ENCODE peak calls at places on chromosomes 3 and 15, in ten cellular contexts. One of them, this sample, is unnamed.

GRCh38 chr3:149085828-149086231 is 503 bp downstream of the HLTF start:
- DNase-seq in B cell: peak; percentile 30
- DNase-seq in body of pancreas: no peak
- DNase-seq in kidney: no peak
- DNase-seq in adrenal gland: peak; percentile 25
- DNase-seq in K562: peak; percentile 79
- DNase-seq in cardiac muscle cell: no peak
- DNase-seq in lower lobe of right lung: no peak
- DNase-seq in HFFc6: peak; percentile 21
- DNase-seq in brain microvascular endothelial cell: peak; percentile 28
- DNase-seq in this sample: no peak

GRCh38 chr3:165185707-165186327 is 10.4 kb downstream of the SLITRK3 start:
- DNase-seq in B cell: peak; percentile 38
- DNase-seq in adrenal gland: peak; percentile 38
- DNase-seq in body of pancreas: peak; percentile 64
- DNase-seq in cardiac muscle cell: peak; percentile 85
- DNase-seq in brain microvascular endothelial cell: peak; percentile 42
- DNase-seq in K562: peak; percentile 51
- DNase-seq in kidney: no peak
- DNase-seq in HFFc6: peak; percentile 24
- DNase-seq in lower lobe of right lung: peak; percentile 22
- DNase-seq in this sample: peak; percentile 52

GRCh38 chr15:89841306-89841705 is 26.7 kb upstream of the ANPEP start:
- DNase-seq in B cell: no peak
- DNase-seq in body of pancreas: no peak
- DNase-seq in K562: no peak
- DNase-seq in HFFc6: no peak
- DNase-seq in brain microvascular endothelial cell: no peak
- DNase-seq in cardiac muscle cell: no peak
- DNase-seq in kidney: no peak
- DNase-seq in lower lobe of right lung: no peak
- DNase-seq in adrenal gland: peak; percentile 3
- DNase-seq in this sample: no peak

GRCh38 chr3:377158-377561 is 180.6 kb downstream of the CHL1 start:
- DNase-seq in K562: no peak
- DNase-seq in lower lobe of right lung: no peak
- DNase-seq in brain microvascular endothelial cell: no peak
- DNase-seq in HFFc6: peak; percentile 37
- DNase-seq in B cell: peak; percentile 12
- DNase-seq in cardiac muscle cell: peak; percentile 19
- DNase-seq in adrenal gland: no peak
- DNase-seq in body of pancreas: no peak
- DNase-seq in kidney: no peak
- DNase-seq in this sample: no peak

GRCh38 chr3:168341192-168341816 is 245.6 kb upstream of the GOLIM4 start:
- DNase-seq in lower lobe of right lung: no peak
- DNase-seq in adrenal gland: no peak
- DNase-seq in kidney: no peak
- DNase-seq in body of pancreas: no peak
- DNase-seq in K562: no peak
- DNase-seq in brain microvascular endothelial cell: peak; percentile 86
- DNase-seq in B cell: no peak
- DNase-seq in HFFc6: peak; percentile 73
- DNase-seq in cardiac muscle cell: peak; percentile 22
- DNase-seq in this sample: no peak

GRCh38 chr3:52432225-52432624 is 12.7 kb downstream of the SEMA3G start:
- DNase-seq in lower lobe of right lung: no peak
- DNase-seq in K562: no peak
- DNase-seq in cardiac muscle cell: no peak
- DNase-seq in HFFc6: no peak
- DNase-seq in kidney: peak; percentile 58
- DNase-seq in B cell: peak; percentile 15
- DNase-seq in body of pancreas: peak; percentile 4
- DNase-seq in brain microvascular endothelial cell: no peak
- DNase-seq in adrenal gland: no peak
- DNase-seq in this sample: no peak

GRCh38 chr3:162082516-162082915 is 585.9 kb downstream of the OTOL1 start:
- DNase-seq in kidney: no peak
- DNase-seq in adrenal gland: no peak
- DNase-seq in HFFc6: peak; percentile 2
- DNase-seq in B cell: no peak
- DNase-seq in K562: no peak
- DNase-seq in body of pancreas: no peak
- DNase-seq in brain microvascular endothelial cell: no peak
- DNase-seq in lower lobe of right lung: no peak
- DNase-seq in cardiac muscle cell: no peak
- DNase-seq in this sample: no peak

GRCh38 chr3:31839144-31839917 is 141.7 kb downstream of the OSBPL10 start:
- DNase-seq in lower lobe of right lung: no peak
- DNase-seq in cardiac muscle cell: no peak
- DNase-seq in B cell: no peak
- DNase-seq in adrenal gland: no peak
- DNase-seq in HFFc6: no peak
- DNase-seq in K562: no peak
- DNase-seq in kidney: no peak
- DNase-seq in brain microvascular endothelial cell: peak; percentile 17
- DNase-seq in body of pancreas: no peak
- DNase-seq in this sample: no peak

GRCh38 chr3:42014949-42015533 is 53.1 kb upstream of the ULK4 start:
- DNase-seq in B cell: peak; percentile 24
- DNase-seq in body of pancreas: peak; percentile 42
- DNase-seq in kidney: peak; percentile 83
- DNase-seq in cardiac muscle cell: no peak
- DNase-seq in HFFc6: no peak
- DNase-seq in K562: peak; percentile 49
- DNase-seq in brain microvascular endothelial cell: no peak
- DNase-seq in lower lobe of right lung: peak; percentile 57
- DNase-seq in adrenal gland: no peak
- DNase-seq in this sample: peak; percentile 83

GRCh38 chr15:90862964-90863721 is 5.2 kb upstream of the FURIN start:
- DNase-seq in adrenal gland: no peak
- DNase-seq in cardiac muscle cell: no peak
- DNase-seq in K562: no peak
- DNase-seq in HFFc6: peak; percentile 33
- DNase-seq in lower lobe of right lung: peak; percentile 59
- DNase-seq in brain microvascular endothelial cell: no peak
- DNase-seq in B cell: no peak
- DNase-seq in body of pancreas: peak; percentile 55
- DNase-seq in kidney: no peak
- DNase-seq in this sample: peak; percentile 99

GRCh38 chr3:105553851-105554250 is 187.1 kb downstream of the ALCAM start:
- DNase-seq in brain microvascular endothelial cell: peak; percentile 20
- DNase-seq in B cell: no peak
- DNase-seq in body of pancreas: no peak
- DNase-seq in cardiac muscle cell: no peak
- DNase-seq in lower lobe of right lung: no peak
- DNase-seq in kidney: no peak
- DNase-seq in HFFc6: peak; percentile 46
- DNase-seq in K562: no peak
- DNase-seq in adrenal gland: no peak
- DNase-seq in this sample: no peak

GRCh38 chr15:68818088-68818670 is 2.5 kb downstream of the ANP32A start:
- DNase-seq in HFFc6: no peak
- DNase-seq in B cell: peak; percentile 79
- DNase-seq in K562: peak; percentile 77
- DNase-seq in body of pancreas: peak; percentile 67
- DNase-seq in adrenal gland: peak; percentile 73
- DNase-seq in lower lobe of right lung: peak; percentile 80
- DNase-seq in kidney: peak; percentile 91
- DNase-seq in cardiac muscle cell: peak; percentile 75
- DNase-seq in brain microvascular endothelial cell: peak; percentile 42
- DNase-seq in this sample: no peak

GRCh38 chr3:11236588-11237461 is 35.4 kb upstream of the ATG7 start:
- DNase-seq in lower lobe of right lung: peak; percentile 77
- DNase-seq in adrenal gland: peak; percentile 62
- DNase-seq in body of pancreas: peak; percentile 66
- DNase-seq in K562: peak; percentile 74
- DNase-seq in cardiac muscle cell: peak; percentile 70
- DNase-seq in HFFc6: peak; percentile 16
- DNase-seq in B cell: peak; percentile 70
- DNase-seq in kidney: peak; percentile 72
- DNase-seq in brain microvascular endothelial cell: peak; percentile 39
- DNase-seq in this sample: no peak

GRCh38 chr15:83206387-83206970 is 1.1 kb downstream of the HDGFL3 start:
- DNase-seq in adrenal gland: peak; percentile 30
- DNase-seq in B cell: no peak
- DNase-seq in lower lobe of right lung: no peak
- DNase-seq in HFFc6: no peak
- DNase-seq in body of pancreas: no peak
- DNase-seq in kidney: no peak
- DNase-seq in brain microvascular endothelial cell: no peak
- DNase-seq in cardiac muscle cell: no peak
- DNase-seq in K562: peak; percentile 20
- DNase-seq in this sample: no peak

GRCh38 chr15:69474291-69474690 is 21.7 kb downstream of the RPLP1 start:
- DNase-seq in B cell: no peak
- DNase-seq in K562: no peak
- DNase-seq in cardiac muscle cell: no peak
- DNase-seq in body of pancreas: no peak
- DNase-seq in kidney: no peak
- DNase-seq in brain microvascular endothelial cell: peak; percentile 58
- DNase-seq in lower lobe of right lung: no peak
- DNase-seq in HFFc6: peak; percentile 69
- DNase-seq in adrenal gland: peak; percentile 5
- DNase-seq in this sample: no peak

DNA sequence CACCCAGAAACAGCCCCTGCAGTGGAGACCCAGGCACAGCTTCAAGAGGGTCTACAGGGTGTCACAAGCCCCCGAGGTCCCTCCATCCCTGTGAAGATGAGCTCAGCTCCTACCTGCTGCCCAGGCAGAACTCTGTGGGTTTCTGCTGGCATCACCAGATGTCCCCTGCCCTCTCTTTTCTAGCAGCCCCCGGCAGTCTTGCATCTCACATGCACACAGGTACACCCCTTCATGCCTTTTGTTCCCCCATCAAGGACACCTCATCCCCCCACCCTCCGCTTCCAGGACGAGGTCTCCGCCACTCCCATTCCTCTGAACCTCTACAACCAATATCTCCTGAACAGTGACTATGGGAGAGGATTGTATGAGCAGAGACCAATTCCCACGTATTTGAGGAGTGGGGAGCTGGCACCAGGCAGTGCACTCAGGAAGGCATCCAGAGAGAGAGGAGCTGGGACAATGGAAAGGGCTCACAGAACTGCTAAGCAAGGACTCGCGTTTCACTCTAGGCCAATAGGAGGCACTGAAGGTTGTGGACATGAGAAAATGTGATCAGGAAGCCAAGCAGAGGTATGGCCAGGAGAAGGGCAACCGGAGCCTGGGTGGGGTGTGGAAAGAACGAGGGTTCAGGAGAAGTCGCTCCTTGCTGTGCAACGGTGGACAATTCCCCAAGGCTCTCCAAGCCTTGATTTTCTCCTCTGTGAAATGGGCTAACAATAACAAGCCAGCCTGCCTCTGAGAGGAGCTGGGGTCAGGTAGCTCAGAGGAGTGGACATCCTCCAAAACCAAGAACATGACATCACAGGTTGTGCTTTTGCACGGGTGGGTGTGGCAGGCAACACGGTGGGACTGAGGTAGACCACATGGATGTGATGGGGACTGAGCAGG is 115.2 kb downstream of the CHSY1 start:
- DNase-seq in brain microvascular endothelial cell: no peak
- DNase-seq in B cell: no peak
- DNase-seq in kidney: peak; percentile 31
- DNase-seq in adrenal gland: no peak
- DNase-seq in body of pancreas: no peak
- DNase-seq in HFFc6: no peak
- DNase-seq in lower lobe of right lung: peak; percentile 20
- DNase-seq in cardiac muscle cell: no peak
- DNase-seq in K562: no peak
- DNase-seq in this sample: no peak
- TF ChIP-seq CTCF in brain microvascular endothelial cell: peak; percentile 4
- TF ChIP-seq CTCF in B cell: no peak
- TF ChIP-seq CTCF in kidney: no peak
- TF ChIP-seq CTCF in adrenal gland: no peak
- TF ChIP-seq CTCF in body of pancreas: no peak
- TF ChIP-seq CTCF in HFFc6: no peak
- TF ChIP-seq CTCF in lower lobe of right lung: no peak
- TF ChIP-seq CTCF in cardiac muscle cell: no peak
- TF ChIP-seq CTCF in K562: no peak
- TF ChIP-seq CTCF in this sample: no peak

GRCh38 chr3:58214484-58215316 is 3.9 kb upstream of the DNASE1L3 start:
- DNase-seq in brain microvascular endothelial cell: peak; percentile 22
- DNase-seq in B cell: peak; percentile 57
- DNase-seq in body of pancreas: no peak
- DNase-seq in adrenal gland: no peak
- DNase-seq in HFFc6: no peak
- DNase-seq in K562: no peak
- DNase-seq in kidney: no peak
- DNase-seq in cardiac muscle cell: no peak
- DNase-seq in lower lobe of right lung: peak; percentile 58
- DNase-seq in this sample: peak; percentile 82
- TF ChIP-seq CTCF in brain microvascular endothelial cell: no peak
- TF ChIP-seq CTCF in B cell: peak; percentile 50
- TF ChIP-seq CTCF in body of pancreas: no peak
- TF ChIP-seq CTCF in adrenal gland: no peak
- TF ChIP-seq CTCF in HFFc6: peak; percentile 10
- TF ChIP-seq CTCF in K562: no peak
- TF ChIP-seq CTCF in kidney: no peak
- TF ChIP-seq CTCF in cardiac muscle cell: no peak
- TF ChIP-seq CTCF in lower lobe of right lung: peak; percentile 30
- TF ChIP-seq CTCF in this sample: no peak

DNA sequence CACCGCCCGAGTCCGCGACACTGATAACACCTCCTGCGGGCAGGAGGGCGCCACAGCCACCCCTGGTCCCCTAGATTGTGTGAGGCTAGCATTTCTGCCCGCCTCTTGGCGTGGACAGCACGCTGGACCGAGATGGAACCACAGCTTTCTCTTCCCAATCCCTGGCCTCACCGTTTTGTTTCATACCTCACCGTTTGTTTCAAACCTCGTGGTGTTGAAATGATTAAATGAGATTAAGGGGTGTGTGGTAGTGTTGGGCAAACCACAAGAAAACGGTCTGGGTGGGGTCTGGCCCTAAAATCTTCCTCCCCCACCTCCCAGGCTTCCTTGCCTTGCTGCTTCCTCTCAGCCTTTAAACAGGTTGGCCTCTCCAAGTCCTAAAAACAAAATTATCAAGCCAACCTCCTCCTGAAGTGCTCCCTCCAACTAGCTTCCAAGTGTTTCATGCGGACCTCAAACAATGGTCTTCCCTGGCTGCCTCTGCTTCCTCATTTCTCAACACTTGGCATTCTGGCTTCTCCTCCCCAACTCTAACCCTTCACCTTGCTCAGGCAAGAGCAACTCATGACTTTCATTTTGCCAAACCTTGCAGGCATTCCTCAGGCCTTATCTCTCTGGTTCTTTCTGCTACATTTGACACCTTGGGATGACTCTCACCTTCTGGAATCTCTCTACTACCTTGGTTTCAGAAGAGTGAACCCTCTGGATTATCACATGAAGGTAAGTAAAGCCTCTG is 1.4 kb upstream of the ATP13A3 start:
- DNase-seq in HFFc6: no peak
- DNase-seq in adrenal gland: no peak
- DNase-seq in body of pancreas: no peak
- DNase-seq in lower lobe of right lung: no peak
- DNase-seq in cardiac muscle cell: no peak
- DNase-seq in B cell: peak; percentile 18
- DNase-seq in kidney: no peak
- DNase-seq in K562: peak; percentile 46
- DNase-seq in brain microvascular endothelial cell: no peak
- DNase-seq in this sample: peak; percentile 68
- TF ChIP-seq CTCF in HFFc6: no peak
- TF ChIP-seq CTCF in adrenal gland: no peak
- TF ChIP-seq CTCF in body of pancreas: no peak
- TF ChIP-seq CTCF in lower lobe of right lung: no peak
- TF ChIP-seq CTCF in cardiac muscle cell: no peak
- TF ChIP-seq CTCF in B cell: no peak
- TF ChIP-seq CTCF in kidney: no peak
- TF ChIP-seq CTCF in K562: no peak
- TF ChIP-seq CTCF in brain microvascular endothelial cell: no peak
- TF ChIP-seq CTCF in this sample: no peak

GRCh38 chr3:182139627-182140357 is 428.1 kb downstream of the SOX2 start:
- DNase-seq in brain microvascular endothelial cell: no peak
- DNase-seq in adrenal gland: no peak
- DNase-seq in body of pancreas: no peak
- DNase-seq in HFFc6: no peak
- DNase-seq in B cell: no peak
- DNase-seq in K562: no peak
- DNase-seq in lower lobe of right lung: no peak
- DNase-seq in cardiac muscle cell: no peak
- DNase-seq in kidney: no peak
- DNase-seq in this sample: no peak
- TF ChIP-seq CTCF in brain microvascular endothelial cell: no peak
- TF ChIP-seq CTCF in adrenal gland: no peak
- TF ChIP-seq CTCF in body of pancreas: no peak
- TF ChIP-seq CTCF in HFFc6: no peak
- TF ChIP-seq CTCF in B cell: no peak
- TF ChIP-seq CTCF in K562: no peak
- TF ChIP-seq CTCF in lower lobe of right lung: no peak
- TF ChIP-seq CTCF in cardiac muscle cell: no peak
- TF ChIP-seq CTCF in kidney: no peak
- TF ChIP-seq CTCF in this sample: no peak

This sample was measured in HL-60.